ENCODE peak calls at places on chromosome X, in ten cellular contexts. I, Z, M, H, P, O, W, F, D and B are unnamed samples.

GRCh38 chrX:1027133-1027532 is 185.3 kb downstream of the CRLF2 start:
- DNase-seq in I (peak), Z (no peak), M (no peak), H (no peak), P (no peak), O (no peak), W (no peak), F (no peak), D (no peak), B (peak)

GRCh38 chrX:110698696-110699095 is 96.9 kb downstream of the CHRDL1 start:
- DNase-seq in I (no peak), Z (no peak), M (no peak), H (no peak), P (no peak), O (no peak), W (no peak), F (no peak), D (no peak), B (peak)

GRCh38 chrX:22059800-22060199 is 27.7 kb downstream of the PHEX start:
- DNase-seq in I (no peak), Z (no peak), M (no peak), H (no peak), P (no peak), O (no peak), W (no peak), F (no peak), D (no peak), B (no peak)

GRCh38 chrX:48772602-48773001 is 11.1 kb downstream of the GLOD5 start:
- DNase-seq in I (no peak), Z (no peak), M (no peak), H (no peak), P (no peak), O (no peak), W (no peak), F (no peak), D (no peak), B (no peak)

GRCh38 chrX:153925739-153926593 is at the start of gene ARHGAP4:
- DNase-seq in I (peak), Z (no peak), M (no peak), H (no peak), P (no peak), O (no peak), W (no peak), F (peak), D (no peak), B (peak)

GRCh38 chrX:19698125-19698524 is 182.8 kb upstream of the MAP3K15 start:
- DNase-seq in I (no peak), Z (peak), M (no peak), H (no peak), P (no peak), O (no peak), W (peak), F (no peak), D (no peak), B (no peak)

GRCh38 chrX:2485460-2485753 is 15.4 kb downstream of the DHRSX start:
- DNase-seq in I (no peak), Z (no peak), M (no peak), H (no peak), P (no peak), O (no peak), W (no peak), F (no peak), D (no peak), B (no peak)

GRCh38 chrX:155056877-155057792 is 13.8 kb downstream of the CMC4 start:
- DNase-seq in I (peak), Z (peak), M (peak), H (peak), P (peak), O (no peak), W (peak), F (peak), D (no peak), B (peak)

GRCh38 chrX:110669572-110669971 is 126.0 kb downstream of the CHRDL1 start:
- DNase-seq in I (no peak), Z (no peak), M (no peak), H (no peak), P (no peak), O (no peak), W (no peak), F (no peak), D (no peak), B (no peak)

GRCh38 chrX:133653363-133653762 is 238.1 kb upstream of the GPC4 start:
- DNase-seq in I (no peak), Z (peak), M (no peak), H (no peak), P (no peak), O (no peak), W (no peak), F (no peak), D (no peak), B (no peak)

GRCh38 chrX:13658602-13659001 is 5.7 kb downstream of the TCEANC start:
- DNase-seq in I (peak), Z (peak), M (peak), H (no peak), P (no peak), O (no peak), W (peak), F (no peak), D (no peak), B (peak)

GRCh38 chrX:84258708-84259107 is 70.7 kb upstream of the RPS6KA6 start:
- DNase-seq in I (no peak), Z (no peak), M (no peak), H (no peak), P (no peak), O (no peak), W (no peak), F (no peak), D (no peak), B (no peak)

GRCh38 chrX:14050704-14051103 is 21.0 kb upstream of the GEMIN8 start:
- DNase-seq in I (no peak), Z (no peak), M (no peak), H (no peak), P (no peak), O (no peak), W (no peak), F (no peak), D (no peak), B (no peak)

GRCh38 chrX:125005863-125006262 is 313.8 kb upstream of the TEX13C start:
- DNase-seq in I (no peak), Z (no peak), M (no peak), H (no peak), P (peak), O (no peak), W (no peak), F (no peak), D (no peak), B (no peak)

GRCh38 chrX:68432648-68433047 is 647 bp downstream of the OPHN1 start:
- DNase-seq in I (no peak), Z (peak), M (no peak), H (no peak), P (no peak), O (no peak), W (peak), F (no peak), D (no peak), B (no peak)

GRCh38 chrX:131795442-131796229 is 227.5 kb upstream of the STK26 start:
- DNase-seq in I (no peak), Z (no peak), M (peak), H (no peak), P (no peak), O (no peak), W (no peak), F (no peak), D (no peak), B (no peak)

GRCh38 chrX:69066021-69066757 is 99.1 kb downstream of the PJA1 start:
- DNase-seq in I (no peak), Z (no peak), M (no peak), H (no peak), P (no peak), O (no peak), W (no peak), F (no peak), D (no peak), B (no peak)

GRCh38 chrX:38560776-38561125 is 591 bp upstream of the TSPAN7 start:
- DNase-seq in I (no peak), Z (no peak), M (no peak), H (no peak), P (no peak), O (no peak), W (no peak), F (no peak), D (no peak), B (no peak)

GRCh38 chrX:47228550-47229270 is 4.1 kb upstream of the USP11 start:
- DNase-seq in I (no peak), Z (no peak), M (no peak), H (no peak), P (no peak), O (no peak), W (no peak), F (no peak), D (no peak), B (no peak)

GRCh38 chrX:1673337-1673736 is 58.5 kb downstream of the ASMT start:
- DNase-seq in I (peak), Z (no peak), M (peak), H (no peak), P (no peak), O (no peak), W (no peak), F (peak), D (peak), B (peak)

GRCh38 chrX:53122013-53122412 is 28.1 kb downstream of the KANTR start:
- DNase-seq in I (no peak), Z (no peak), M (no peak), H (no peak), P (no peak), O (no peak), W (no peak), F (no peak), D (no peak), B (no peak)

GRCh38 chrX:103780701-103781402 is 4.2 kb downstream of the PLP1 start:
- DNase-seq in I (no peak), Z (no peak), M (no peak), H (no peak), P (no peak), O (no peak), W (no peak), F (no peak), D (no peak), B (no peak)

GRCh38 chrX:108332281-108332680 is 105.9 kb downstream of the COL4A6 start:
- DNase-seq in I (no peak), Z (no peak), M (no peak), H (no peak), P (no peak), O (no peak), W (no peak), F (no peak), D (no peak), B (no peak)

DNA sequence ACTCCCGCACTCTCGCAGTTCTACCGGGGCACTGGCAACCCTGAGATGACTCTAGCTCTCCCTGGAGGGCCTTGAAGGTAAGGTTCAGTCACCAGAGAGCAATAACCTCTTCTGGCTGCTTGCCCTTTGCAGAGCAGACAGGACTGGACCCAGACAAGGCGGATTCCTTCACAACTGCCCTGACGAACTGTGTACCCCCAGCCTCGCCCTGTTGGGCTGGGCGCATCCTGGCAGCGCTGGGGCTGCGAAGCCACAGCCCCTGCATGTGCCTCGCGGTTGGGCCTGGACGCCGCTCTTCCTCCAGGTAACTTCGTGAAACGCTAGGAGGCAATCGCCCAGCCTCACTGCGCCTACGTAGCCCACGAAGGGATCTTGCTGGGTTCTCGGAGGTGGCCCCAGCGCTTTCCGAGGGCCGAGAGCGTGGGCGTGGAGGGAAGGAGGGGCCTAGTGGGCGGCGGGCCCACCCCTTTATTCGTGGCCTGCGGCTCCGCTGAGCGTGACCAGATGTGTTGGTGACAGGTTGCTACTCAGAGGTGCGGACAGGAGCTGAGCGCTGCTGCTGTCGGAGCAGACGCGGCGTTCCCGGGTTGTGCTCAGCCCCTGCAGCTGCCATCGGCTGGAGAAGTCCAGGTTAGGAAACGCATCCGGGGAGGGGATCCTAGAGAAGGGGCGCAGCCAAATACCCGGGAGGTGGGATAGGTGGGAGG is 1.9 kb upstream of the MAMLD1 start:
- DNase-seq in I (no peak), Z (peak), M (no peak), H (no peak), P (no peak), O (no peak), W (no peak), F (peak), D (no peak), B (no peak)
- TF ChIP-seq CTCF in I (no peak), Z (peak), M (no peak), H (no peak), P (no peak), O (peak), W (peak), F (no peak), D (no peak), B (no peak)

DNA sequence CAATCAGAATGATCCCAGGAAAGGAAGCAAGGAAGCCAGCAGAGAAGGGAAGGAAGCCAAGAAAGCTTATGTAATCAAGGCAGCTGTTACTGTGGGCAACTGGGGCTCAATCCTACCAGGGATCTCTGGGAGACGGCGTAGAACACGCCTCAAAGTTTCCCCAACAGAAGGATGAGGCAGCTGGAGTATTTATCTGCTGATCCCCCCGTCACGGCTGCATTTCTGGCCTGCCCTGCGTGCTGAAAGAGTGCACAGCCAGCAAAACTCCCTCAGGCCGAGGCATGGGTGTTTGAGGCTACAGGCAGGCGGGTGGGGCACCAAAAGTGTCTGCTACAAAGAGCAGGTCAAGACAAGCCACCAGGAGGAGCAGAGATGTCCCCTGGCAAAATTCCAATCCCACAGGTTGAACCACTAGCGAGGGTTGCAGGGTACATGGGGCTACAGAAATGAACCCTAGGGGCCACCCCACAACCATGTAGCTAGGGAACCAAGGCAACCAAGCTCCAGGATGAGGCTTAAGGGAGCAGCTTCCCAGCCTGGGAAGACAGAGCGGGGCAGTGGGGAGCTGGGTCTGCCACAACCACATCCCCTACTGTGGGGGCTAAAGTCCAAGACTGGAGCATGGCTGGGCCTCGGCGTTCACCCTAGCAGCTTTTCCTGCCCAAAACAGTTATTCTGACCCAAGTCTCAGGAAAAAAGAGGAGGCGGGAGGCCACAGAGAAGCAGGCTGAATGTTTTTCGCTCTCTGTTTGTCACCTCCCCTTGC is 113.4 kb downstream of the BCOR start:
- DNase-seq in I (no peak), Z (peak), M (peak), H (no peak), P (no peak), O (no peak), W (peak), F (no peak), D (no peak), B (no peak)
- TF ChIP-seq CTCF in I (no peak), Z (no peak), M (no peak), H (no peak), P (no peak), O (no peak), W (no peak), F (no peak), D (no peak), B (no peak)

GRCh38 chrX:51395474-51395806 is 62.8 kb downstream of the NUDT10 start:
- DNase-seq in I (no peak), Z (no peak), M (no peak), H (no peak), P (no peak), O (no peak), W (no peak), F (no peak), D (no peak), B (no peak)
- TF ChIP-seq CTCF in I (no peak), Z (no peak), M (no peak), H (no peak), P (no peak), O (no peak), W (no peak), F (no peak), D (no peak), B (no peak)

DNA sequence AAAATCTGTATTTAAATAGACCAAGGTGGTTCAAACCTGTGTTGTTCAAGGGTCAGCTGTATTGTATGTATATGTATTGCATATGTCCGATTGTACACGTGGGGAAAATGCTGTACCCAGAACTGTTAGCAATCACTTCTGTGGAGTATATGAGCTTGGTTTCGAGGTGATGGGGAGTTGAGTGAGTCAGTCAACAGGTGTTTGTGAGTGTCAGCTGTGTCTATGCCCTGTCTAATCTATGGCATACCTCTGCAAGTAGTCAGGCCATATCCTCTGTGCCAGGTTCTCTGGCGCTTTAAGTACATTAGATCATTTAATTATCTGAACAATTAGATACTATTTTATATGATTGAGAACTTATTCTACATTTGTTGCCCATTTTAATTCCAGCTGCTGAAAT is 7.4 kb downstream of the ZRSR2 start:
- DNase-seq in I (no peak), Z (peak), M (no peak), H (no peak), P (no peak), O (no peak), W (no peak), F (no peak), D (no peak), B (no peak)
- TF ChIP-seq CTCF in I (no peak), Z (no peak), M (no peak), H (no peak), P (no peak), O (no peak), W (no peak), F (no peak), D (no peak), B (no peak)

DNA sequence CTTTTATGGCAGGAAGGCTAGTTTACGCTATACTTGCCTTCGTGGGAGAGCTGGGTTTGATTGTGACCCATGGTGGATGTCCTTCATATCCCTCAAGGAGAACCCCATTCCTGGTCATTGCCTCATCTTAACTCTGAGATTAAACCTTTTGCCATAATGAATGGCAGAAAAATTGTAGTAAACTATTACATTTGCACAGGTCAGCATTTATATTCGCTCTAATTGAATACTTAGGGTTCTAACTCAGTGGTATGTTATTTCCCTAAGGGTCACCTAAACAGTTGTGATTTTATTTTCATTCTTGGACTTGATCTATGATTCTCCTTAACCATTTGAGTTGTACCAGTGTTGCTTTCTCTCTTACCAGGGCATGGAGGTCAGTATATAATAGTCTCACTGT is 13.4 kb downstream of the PDK3 start:
- DNase-seq in I (no peak), Z (no peak), M (no peak), H (no peak), P (no peak), O (no peak), W (no peak), F (no peak), D (no peak), B (no peak)
- TF ChIP-seq CTCF in I (no peak), Z (no peak), M (no peak), H (no peak), P (no peak), O (no peak), W (no peak), F (no peak), D (no peak), B (no peak)